ENCODE peak calls at places on chromosomes 5 and 9, in four cellular contexts. Z is ovary, A is transverse colon, X is sigmoid colon. P is an unnamed sample.

GRCh38 chr5:74556631-74557595 is 83.6 kb downstream of the ENC1 start:
- DNase-seq in A (no peak), X (no peak), Z (no peak), P (no peak)

GRCh38 chr5:891837-892389 is 688 bp downstream of the BRD9 start:
- DNase-seq in A (peak), Z (no peak), X (no peak), P (no peak)

GRCh38 chr5:115589043-115589442 is 13.2 kb downstream of the TICAM2 start:
- DNase-seq in A (no peak), Z (no peak), X (no peak), P (no peak)

GRCh38 chr9:35056571-35057270 is 15.7 kb downstream of the VCP start:
- DNase-seq in X (no peak), A (no peak), Z (no peak), P (no peak)

GRCh38 chr5:65061250-65061973 is 292.7 kb downstream of the CWC27 start:
- DNase-seq in A (no peak), Z (no peak), X (no peak), P (no peak)

GRCh38 chr5:114360816-114361723 is 800 bp upstream of the KCNN2 start:
- DNase-seq in X (no peak), Z (peak), A (no peak), P (no peak)

GRCh38 chr9:8555767-8556500 is 756.4 kb upstream of the DMAC1 start:
- DNase-seq in X (no peak), A (no peak), Z (no peak), P (no peak)

GRCh38 chr5:53733853-53734252 is 173.4 kb downstream of the NDUFS4 start:
- DNase-seq in Z (no peak), X (no peak), A (no peak), P (no peak)

GRCh38 chr5:150295172-150295611 is 5.6 kb upstream of the CAMK2A start:
- DNase-seq in X (peak), Z (no peak), A (peak), P (no peak)

GRCh38 chr5:132265336-132266030 is 8.0 kb downstream of the PDLIM4 start:
- DNase-seq in A (peak), X (peak), Z (peak), P (no peak)

GRCh38 chr5:60945760-60946253 is 802 bp downstream of the NDUFAF2 start:
- DNase-seq in A (no peak), X (peak), Z (peak), P (peak)

DNA sequence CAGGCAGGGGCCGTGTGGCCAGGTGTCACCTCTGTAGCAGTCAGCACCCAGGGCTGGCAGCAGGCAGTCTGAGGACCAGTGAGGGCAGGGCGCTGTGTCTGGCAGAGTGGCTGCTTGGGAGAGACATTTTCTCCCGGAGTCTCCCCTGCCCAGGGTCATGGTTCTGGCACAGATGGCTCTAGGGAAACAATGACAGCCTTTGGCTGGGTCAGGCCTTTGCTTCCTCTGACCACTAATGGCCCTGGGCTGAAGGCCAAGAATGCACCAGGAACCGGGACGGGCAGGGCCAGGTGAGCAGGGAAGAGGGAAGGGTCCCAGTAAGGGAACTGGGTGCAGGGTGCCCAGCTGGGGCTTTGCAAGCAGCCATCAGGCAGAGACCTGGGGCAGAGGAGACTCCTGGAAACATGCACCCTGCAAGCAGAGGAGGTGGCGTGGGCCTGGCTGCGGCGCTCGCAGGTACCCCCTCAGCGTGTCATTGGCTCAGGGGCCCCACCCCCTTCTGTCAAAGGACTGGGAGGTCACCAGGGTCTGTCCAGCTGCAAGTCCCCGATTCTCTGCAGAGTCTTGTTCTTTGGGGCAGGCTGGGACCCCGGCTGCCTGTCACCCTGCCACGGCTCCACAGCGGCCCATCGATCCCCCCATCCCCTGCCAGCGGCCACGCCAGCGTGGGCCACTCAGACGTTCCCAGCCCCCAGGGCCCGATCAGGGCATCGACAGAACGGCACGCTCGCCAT is 18.8 kb upstream of the TMEM250 start:
- DNase-seq in X (no peak), A (no peak), Z (no peak), P (no peak)
- TF ChIP-seq EP300 in X (no peak), A (no peak), Z (no peak), P (no peak)

GRCh38 chr5:73318308-73318719 is 130.3 kb downstream of the FOXD1 start:
- DNase-seq in X (no peak), A (no peak), Z (no peak), P (no peak)
- TF ChIP-seq EP300 in X (no peak), A (no peak), Z (no peak), P (no peak)

GRCh38 chr5:93532370-93532769 is 48.6 kb downstream of the NR2F1-AS1 start:
- DNase-seq in X (peak), Z (peak), A (peak), P (no peak)
- TF ChIP-seq EP300 in X (no peak), Z (peak), A (no peak), P (no peak)

DNA sequence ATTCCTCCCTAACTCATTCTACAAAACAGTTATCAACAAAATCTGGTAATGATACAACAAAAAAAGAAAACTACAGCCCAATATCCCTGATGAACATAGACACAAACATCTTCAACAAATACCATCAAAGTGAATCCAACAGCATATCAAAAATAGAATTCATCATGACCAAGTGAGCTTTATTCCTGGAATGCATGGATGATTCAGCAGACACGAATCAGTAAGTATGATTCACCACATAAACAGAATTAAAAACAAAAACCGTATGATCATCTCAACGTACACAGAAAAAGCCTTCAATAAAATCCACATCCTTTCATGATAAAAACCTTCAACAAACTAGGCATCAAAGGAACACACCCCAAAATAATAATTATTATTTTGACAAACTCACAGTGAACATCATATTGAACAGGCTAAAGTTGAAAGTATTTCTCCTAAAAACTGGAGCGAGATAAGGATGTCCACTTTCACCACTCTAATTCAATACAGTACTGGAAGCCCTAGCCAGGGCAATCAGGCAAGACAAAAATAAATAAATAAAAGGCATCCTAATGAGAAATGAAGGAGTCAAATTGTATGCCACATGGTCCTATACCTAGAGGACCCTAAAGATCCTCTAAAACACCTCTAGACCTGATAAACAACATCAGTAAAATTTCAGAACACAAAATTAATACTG is 305.1 kb upstream of the RGMB start:
- DNase-seq in A (no peak), Z (no peak), X (no peak), P (no peak)
- TF ChIP-seq EP300 in A (no peak), Z (no peak), X (no peak), P (no peak)

GRCh38 chr5:31751620-31752019 is 112.7 kb downstream of the PDZD2 start:
- DNase-seq in Z (no peak), X (no peak), A (no peak), P (no peak)

GRCh38 chr5:31757813-31758212 is 118.9 kb downstream of the PDZD2 start:
- DNase-seq in X (no peak), Z (no peak), A (no peak), P (no peak)

GRCh38 chr5:31753700-31754461 is 115.0 kb downstream of the PDZD2 start:
- DNase-seq in Z (no peak), A (no peak), X (no peak), P (no peak)

GRCh38 chr5:31758803-31759425 is 120.0 kb downstream of the PDZD2 start:
- DNase-seq in Z (no peak), A (no peak), X (no peak), P (no peak)

GRCh38 chr5:31755299-31756053 is 116.5 kb downstream of the PDZD2 start:
- DNase-seq in Z (no peak), X (no peak), A (no peak), P (no peak)
- TF ChIP-seq EP300 in Z (no peak), X (no peak), A (no peak), P (no peak)

GRCh38 chr9:38008168-38009034 is 60.6 kb downstream of the SHB start:
- DNase-seq in X (no peak), Z (no peak), A (peak), P (peak)
- TF ChIP-seq EP300 in X (no peak), Z (no peak), A (no peak), P (no peak)

GRCh38 chr9:128180447-128180846 is 10.9 kb downstream of the CIZ1 start:
- DNase-seq in X (no peak), A (no peak), Z (no peak), P (no peak)
- TF ChIP-seq EP300 in X (no peak), A (no peak), Z (no peak), P (no peak)